ENCODE peak calls at places on chromosomes 6 and 20, in six cellular contexts. V is HFFc6, B is retinal pigment epithelial cell, I is right lobe of liver, R is WERI-Rb-1, J is upper lobe of right lung. U is an unnamed sample.

GRCh38 chr6:93678841-93679454 is 259.6 kb upstream of the EPHA7 start:
- DNase-seq in V (no peak), B (no peak), I (no peak), R (no peak), J (no peak), U (no peak)

GRCh38 chr6:131134950-131135243 is 370 bp upstream of the AKAP7 start:
- DNase-seq in V (no peak), B (no peak), I (no peak), R (no peak), J (no peak), U (no peak)

GRCh38 chr6:137217801-137218472 is 1.2 kb downstream of the IFNGR1 start:
- DNase-seq in V (peak), B (no peak), I (no peak), R (no peak), J (no peak), U (no peak)

GRCh38 chr20:59403261-59403961 is 103.0 kb downstream of the EDN3 start:
- DNase-seq in V (no peak), B (no peak), I (peak), R (peak), J (peak), U (peak)

GRCh38 chr6:11595903-11596302 is 58.4 kb downstream of the TMEM170B start:
- DNase-seq in V (no peak), B (no peak), I (no peak), R (no peak), J (no peak), U (no peak)

GRCh38 chr6:15389759-15390723 is 144.2 kb downstream of the JARID2 start:
- DNase-seq in V (no peak), B (no peak), I (no peak), R (peak), J (no peak), U (no peak)

GRCh38 chr20:6075428-6076219 is 21.8 kb upstream of the LRRN4 start:
- DNase-seq in V (no peak), B (no peak), I (no peak), R (no peak), J (no peak), U (no peak)

GRCh38 chr20:46401478-46401860 is 4.9 kb downstream of the ELMO2 start:
- DNase-seq in V (no peak), B (no peak), I (no peak), R (peak), J (no peak), U (no peak)

GRCh38 chr20:8844179-8844578 is 224.7 kb upstream of the PLCB4 start:
- DNase-seq in V (no peak), B (no peak), I (no peak), R (no peak), J (no peak), U (no peak)

GRCh38 chr6:169811072-169811471 is 59.6 kb downstream of the ERMARD start:
- DNase-seq in V (no peak), B (no peak), I (no peak), R (no peak), J (no peak), U (no peak)

GRCh38 chr20:25139061-25139705 is 56.3 kb upstream of the ENTPD6 start:
- DNase-seq in V (no peak), B (no peak), I (peak), R (peak), J (no peak), U (no peak)

GRCh38 chr6:102204336-102204735 is 810.8 kb downstream of the GRIK2 start:
- DNase-seq in V (no peak), B (no peak), I (no peak), R (no peak), J (no peak), U (no peak)

GRCh38 chr20:20237093-20237959 is 130.6 kb upstream of the INSM1 start:
- DNase-seq in V (peak), B (no peak), I (no peak), R (peak), J (no peak), U (no peak)

GRCh38 chr20:49582413-49583334 is 14.7 kb upstream of the PTGIS start:
- DNase-seq in V (no peak), B (no peak), I (no peak), R (no peak), J (no peak), U (no peak)

GRCh38 chr6:17703256-17703694 is 3.5 kb downstream of the NUP153 start:
- DNase-seq in V (peak), B (no peak), I (no peak), R (no peak), J (no peak), U (no peak)

GRCh38 chr6:169830876-169831275 is 79.5 kb downstream of the ERMARD start:
- DNase-seq in V (no peak), B (no peak), I (no peak), R (no peak), J (peak), U (no peak)

GRCh38 chr20:19098092-19098491 is 114.3 kb upstream of the SLC24A3 start:
- DNase-seq in V (no peak), B (no peak), I (no peak), R (no peak), J (no peak), U (no peak)

GRCh38 chr20:21048841-21049273 is 57.3 kb downstream of the LINC00237 start:
- DNase-seq in V (no peak), B (no peak), I (peak), R (peak), J (peak), U (no peak)

GRCh38 chr6:2124260-2124709 is 121.1 kb downstream of the GMDS start:
- DNase-seq in V (no peak), B (no peak), I (peak), R (no peak), J (no peak), U (no peak)

GRCh38 chr6:77095936-77096627 is 367.2 kb downstream of the HTR1B start:
- DNase-seq in V (no peak), B (peak), I (no peak), R (no peak), J (no peak), U (no peak)

GRCh38 chr6:36917541-36918193 is 31.9 kb downstream of the C6orf89 start:
- DNase-seq in V (peak), B (no peak), I (no peak), R (no peak), J (peak), U (no peak)

GRCh38 chr20:50611128-50611810 is 80.1 kb downstream of the RIPOR3 start:
- DNase-seq in V (no peak), B (no peak), I (peak), R (no peak), J (no peak), U (no peak)

GRCh38 chr6:44558315-44559227 is 171.1 kb downstream of the CDC5L start:
- DNase-seq in V (no peak), B (no peak), I (no peak), R (no peak), J (no peak), U (no peak)

GRCh38 chr6:137610702-137611101 is 116.5 kb upstream of the OLIG3 start:
- DNase-seq in V (no peak), B (no peak), I (no peak), R (no peak), J (no peak), U (no peak)

GRCh38 chr6:136593748-136594490 is 43.7 kb upstream of the MAP7 start:
- DNase-seq in V (peak), B (peak), I (no peak), R (no peak), J (no peak), U (no peak)

GRCh38 chr6:6469074-6469473 is 119.4 kb upstream of the LY86 start:
- DNase-seq in V (no peak), B (no peak), I (no peak), R (no peak), J (no peak), U (no peak)

GRCh38 chr6:90541221-90541620 is 45.7 kb downstream of the MAP3K7 start:
- DNase-seq in V (no peak), B (no peak), I (no peak), R (no peak), J (no peak), U (no peak)

GRCh38 chr20:6626805-6627204 is 140.7 kb upstream of the BMP2 start:
- DNase-seq in V (no peak), B (no peak), I (no peak), R (no peak), J (no peak), U (no peak)

GRCh38 chr6:89048286-89048923 is 32.1 kb upstream of the PNRC1 start:
- DNase-seq in V (no peak), B (no peak), I (no peak), R (no peak), J (no peak), U (no peak)
- TF ChIP-seq CTCF in V (no peak), B (no peak), I (no peak), R (no peak), J (no peak), U (no peak)

GRCh38 chr20:41352666-41353065 is 12.0 kb downstream of the LPIN3 start:
- DNase-seq in V (no peak), B (no peak), I (no peak), R (no peak), J (no peak), U (no peak)
- TF ChIP-seq CTCF in V (no peak), B (no peak), I (no peak), R (peak), J (no peak), U (no peak)

GRCh38 chr6:166514196-166514595 is 72.3 kb downstream of the RAMACL start:
- DNase-seq in V (no peak), B (no peak), I (no peak), R (no peak), J (no peak), U (no peak)
- TF ChIP-seq CTCF in V (no peak), B (peak), I (no peak), R (peak), J (peak), U (peak)

GRCh38 chr6:122178988-122179387 is 220.5 kb upstream of the HSF2 start:
- DNase-seq in V (no peak), B (no peak), I (no peak), R (no peak), J (no peak), U (no peak)

GRCh38 chr6:122180132-122180531 is 219.3 kb upstream of the HSF2 start:
- DNase-seq in V (no peak), B (no peak), I (no peak), R (peak), J (no peak), U (no peak)

GRCh38 chr6:122187186-122187585 is 212.3 kb upstream of the HSF2 start:
- DNase-seq in V (no peak), B (no peak), I (no peak), R (no peak), J (no peak), U (no peak)

GRCh38 chr6:122184260-122184934 is 215.1 kb upstream of the HSF2 start:
- DNase-seq in V (peak), B (no peak), I (no peak), R (no peak), J (no peak), U (no peak)
- TF ChIP-seq CTCF in V (peak), B (peak), I (peak), R (peak), J (peak), U (peak)

DNA sequence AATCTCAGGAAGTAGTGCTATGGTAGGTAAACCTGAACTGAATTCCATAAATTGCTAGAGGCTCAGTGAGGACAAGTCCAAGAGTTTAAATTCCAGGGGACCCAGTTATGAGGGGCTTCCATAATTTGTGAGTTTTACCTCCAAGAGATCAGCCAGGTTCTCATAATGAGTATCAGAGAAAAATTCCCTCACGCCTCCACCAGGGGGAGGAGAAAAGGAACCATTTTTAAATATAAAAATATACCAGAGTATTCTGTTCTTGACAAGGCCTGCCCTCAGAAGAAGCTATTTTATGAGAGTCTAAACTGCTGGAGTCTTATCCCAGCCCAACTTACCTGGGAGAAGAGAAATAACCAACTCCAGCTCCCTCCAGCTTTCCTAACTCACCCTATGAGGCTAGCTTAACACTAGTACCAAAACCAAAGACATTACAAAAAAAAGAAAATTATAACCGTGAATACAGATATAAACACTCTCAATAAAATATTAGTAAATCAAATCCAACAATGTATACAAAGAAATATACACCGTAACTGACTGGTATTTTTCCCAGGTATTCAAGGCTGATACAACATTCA is 158.7 kb downstream of the TFAP2A start:
- DNase-seq in V (no peak), B (no peak), I (no peak), R (no peak), J (no peak), U (no peak)
- TF ChIP-seq CTCF in V (peak), B (peak), I (peak), R (peak), J (peak), U (peak)

GRCh38 chr6:168117942-168118341 is 38.9 kb upstream of the FRMD1 start:
- DNase-seq in V (no peak), B (no peak), I (no peak), R (no peak), J (no peak), U (no peak)
- TF ChIP-seq CTCF in V (peak), B (peak), I (no peak), R (peak), J (peak), U (peak)

GRCh38 chr20:35619196-35620095 is 3.8 kb downstream of the SPAG4 start:
- DNase-seq in V (peak), B (peak), I (peak), R (peak), J (peak), U (peak)
- TF ChIP-seq CTCF in V (peak), B (peak), I (peak), R (peak), J (peak), U (peak)

U was measured in chondrocyte.